ENCODE peak calls at places on chromosomes 2 and 18, in four cellular contexts. R is CD8-positive, alpha-beta T cell; Q is naive thymus-derived CD4-positive, alpha-beta T cell; L is A549. Y is an unnamed sample. For H3K9me3, the result is how much of the 10 kb centered on the place peaks cover.

GRCh38 chr2:216344206-216344957 is 27.9 kb downstream of the MARCHF4 start:
- DNase-seq in R (no peak), Q (no peak), L (no peak), Y (no peak)

GRCh38 chr2:241636983-241637232 is at the start of gene THAP4:
- DNase-seq in R (no peak), Q (no peak), L (no peak), Y (peak)

GRCh38 chr2:218166791-218167190 is at the start of gene CXCR1:
- DNase-seq in R (no peak), Q (peak), L (no peak), Y (no peak)

GRCh38 chr2:159030674-159031380 is 62.4 kb downstream of the TANC1 start:
- DNase-seq in R (no peak), Q (no peak), L (peak), Y (peak)

GRCh38 chr2:197427204-197427603 is 7.6 kb downstream of the SF3B1 start:
- DNase-seq in R (no peak), Q (no peak), L (no peak), Y (no peak)

GRCh38 chr2:186532891-186533290 is 46.8 kb downstream of the ZC3H15 start:
- DNase-seq in R (no peak), Q (no peak), L (no peak), Y (no peak)

GRCh38 chr18:44839239-44839666 is 158.6 kb downstream of the SETBP1 start:
- DNase-seq in R (peak), Q (peak), L (peak), Y (peak)

GRCh38 chr2:122707224-122707824 is 951.9 kb downstream of the TSN start:
- DNase-seq in R (no peak), Q (no peak), L (no peak), Y (no peak)

GRCh38 chr2:207928079-207928478 is 97.2 kb downstream of the PLEKHM3 start:
- DNase-seq in R (no peak), Q (no peak), L (no peak), Y (peak)

GRCh38 chr2:10160226-10160955 is 37.9 kb downstream of the RRM2 start:
- DNase-seq in R (no peak), Q (no peak), L (no peak), Y (no peak)

GRCh38 chr2:208195477-208195876 is 5.6 kb upstream of the C2orf80 start:
- DNase-seq in R (no peak), Q (no peak), L (no peak), Y (no peak)

GRCh38 chr2:53568463-53568862 is 199.1 kb upstream of the CHAC2 start:
- DNase-seq in R (no peak), Q (no peak), L (no peak), Y (no peak)

GRCh38 chr18:71027531-71027930 is 738.7 kb downstream of the SOCS6 start:
- DNase-seq in R (no peak), Q (no peak), L (no peak), Y (no peak)

GRCh38 chr2:72887836-72888437 is 729 bp downstream of the SPR start:
- DNase-seq in R (no peak), Q (peak), L (peak), Y (peak)

GRCh38 chr2:172549131-172549530 is 6.8 kb upstream of the PDK1 start:
- DNase-seq in R (no peak), Q (no peak), L (no peak), Y (no peak)

GRCh38 chr2:58680938-58681337 is 439.8 kb upstream of the FANCL start:
- DNase-seq in R (no peak), Q (no peak), L (no peak), Y (no peak)

GRCh38 chr2:5444854-5445253 is 247.3 kb upstream of the SOX11 start:
- DNase-seq in R (no peak), Q (no peak), L (no peak), Y (no peak)

GRCh38 chr2:223003191-223003590 is 48.8 kb upstream of the KCNE4 start:
- DNase-seq in R (no peak), Q (no peak), L (no peak), Y (no peak)

GRCh38 chr2:218235017-218235416 is 18.0 kb downstream of the ARPC2 start:
- DNase-seq in R (no peak), Q (no peak), L (no peak), Y (no peak)

GRCh38 chr2:8641516-8641915 is 40.3 kb upstream of the ID2 start:
- DNase-seq in R (no peak), Q (no peak), L (no peak), Y (no peak)

GRCh38 chr2:63842149-63843061 is 709 bp downstream of the UGP2 start:
- DNase-seq in R (no peak), Q (no peak), L (peak), Y (peak)

GRCh38 chr2:233115121-233115520 is 55.0 kb downstream of the INPP5D start:
- DNase-seq in R (no peak), Q (no peak), L (no peak), Y (no peak)

GRCh38 chr2:98935111-98935770 is 784 bp downstream of the CRACDL start:
- DNase-seq in R (no peak), Q (no peak), L (no peak), Y (no peak)

GRCh38 chr2:239308696-239309397 is 92.0 kb downstream of the HDAC4 start:
- DNase-seq in R (no peak), Q (no peak), L (no peak), Y (no peak)

GRCh38 chr18:49274188-49274714 is 186.2 kb downstream of the DYM start:
- DNase-seq in R (no peak), Q (no peak), L (no peak), Y (no peak)

GRCh38 chr2:227805578-227805977 is 8.1 kb upstream of the CCL20 start:
- DNase-seq in R (no peak), Q (peak), L (no peak), Y (no peak)

GRCh38 chr2:33437297-33437696 is 39.2 kb upstream of the RASGRP3 start:
- DNase-seq in R (no peak), Q (no peak), L (no peak), Y (no peak)

GRCh38 chr2:191020742-191021381 is 6.9 kb upstream of the STAT1 start:
- DNase-seq in R (no peak), Q (no peak), L (peak), Y (peak)

GRCh38 chr2:127811397-127811860 is 458 bp upstream of the WDR33 start:
- DNase-seq in R (no peak), Q (no peak), L (peak), Y (peak)

GRCh38 chr2:16462965-16463364 is 202.7 kb downstream of the CYRIA start:
- DNase-seq in R (no peak), Q (no peak), L (no peak), Y (no peak)

GRCh38 chr2:102672124-102672786 is 52.9 kb downstream of the SLC9A2 start:
- DNase-seq in R (no peak), Q (no peak), L (no peak), Y (no peak)

GRCh38 chr2:230678451-230678850 is 34.2 kb upstream of the CAB39 start:
- DNase-seq in R (no peak), Q (no peak), L (no peak), Y (no peak)

GRCh38 chr2:160719116-160719515 is 225.5 kb upstream of the RBMS1 start:
- DNase-seq in R (no peak), Q (no peak), L (no peak), Y (no peak)

GRCh38 chr2:115573756-115574155 is 1131.3 kb downstream of the DPP10 start:
- DNase-seq in R (no peak), Q (no peak), L (no peak), Y (no peak)

GRCh38 chr2:115574667-115575066 is 1132.2 kb downstream of the DPP10 start:
- DNase-seq in R (no peak), Q (no peak), L (no peak), Y (no peak)
- H3K9me3 ChIP-seq in R (under half), Q (under half), L (under half), Y (under half)

GRCh38 chr2:204033601-204034495 is 97.3 kb downstream of the ICOS start:
- DNase-seq in R (no peak), Q (no peak), L (no peak), Y (no peak)
- H3K9me3 ChIP-seq in R (under half), Q (under half), L (under half), Y (under half)

GRCh38 chr18:80026363-80026762 is 7.9 kb upstream of the RBFA start:
- DNase-seq in R (no peak), Q (no peak), L (no peak), Y (no peak)
- H3K9me3 ChIP-seq in R (under half), Q (under half), L (under half), Y (under half)

GRCh38 chr2:231914077-231914690 is 12.0 kb downstream of the NPPC start:
- DNase-seq in R (no peak), Q (no peak), L (no peak), Y (no peak)

GRCh38 chr2:231909631-231910030 is 16.6 kb downstream of the NPPC start:
- DNase-seq in R (no peak), Q (peak), L (no peak), Y (no peak)

GRCh38 chr2:231908584-231908983 is 17.6 kb downstream of the NPPC start:
- DNase-seq in R (no peak), Q (no peak), L (no peak), Y (no peak)

GRCh38 chr2:231910771-231911170 is 15.4 kb downstream of the NPPC start:
- DNase-seq in R (no peak), Q (no peak), L (no peak), Y (no peak)

DNA sequence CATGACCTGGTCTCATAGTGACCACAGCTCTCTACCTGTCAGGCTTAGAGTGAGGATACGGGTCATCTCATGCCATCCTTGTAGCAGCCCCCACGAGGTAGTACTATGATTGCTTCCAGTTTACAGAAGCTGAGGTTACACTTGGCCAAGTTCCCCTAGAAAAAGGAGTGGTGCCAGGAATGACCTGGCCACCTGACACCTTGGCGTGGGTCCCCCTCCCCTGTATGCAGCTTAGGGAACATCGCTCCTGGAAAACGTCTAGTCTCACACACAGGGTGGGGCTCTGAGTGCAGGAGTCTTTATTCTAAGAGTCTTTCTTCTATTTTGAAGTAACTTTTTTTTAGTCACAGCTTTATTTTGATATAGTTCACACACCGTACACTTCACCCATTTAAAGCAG is 14.8 kb downstream of the NPPC start:
- DNase-seq in R (no peak), Q (no peak), L (no peak), Y (no peak)
- H3K9me3 ChIP-seq in R (under half), Q (under half), L (under half), Y (under half)

DNA sequence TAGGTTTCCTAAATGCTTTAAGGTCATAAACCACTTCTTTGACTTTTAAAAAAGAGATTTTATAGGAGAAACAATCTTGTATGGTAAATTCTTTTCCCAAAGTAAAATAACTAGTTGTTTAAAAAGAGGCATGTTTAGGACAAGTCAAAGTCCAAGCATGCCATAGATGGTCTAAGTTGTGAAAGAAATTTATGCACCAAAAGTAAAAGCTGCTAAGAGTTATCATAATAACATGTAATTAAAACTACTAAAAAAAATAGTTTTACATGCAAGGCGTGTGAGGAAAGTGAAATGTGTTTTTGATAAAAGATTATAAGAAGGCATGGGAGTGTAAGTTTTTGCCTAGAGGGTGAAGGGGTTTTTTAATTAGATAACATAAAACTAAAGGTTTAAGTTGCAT is 22.5 kb downstream of the FAM210A start:
- DNase-seq in R (no peak), Q (no peak), L (no peak), Y (no peak)
- H3K9me3 ChIP-seq in R (under half), Q (under half), L (under half), Y (under half)

DNA sequence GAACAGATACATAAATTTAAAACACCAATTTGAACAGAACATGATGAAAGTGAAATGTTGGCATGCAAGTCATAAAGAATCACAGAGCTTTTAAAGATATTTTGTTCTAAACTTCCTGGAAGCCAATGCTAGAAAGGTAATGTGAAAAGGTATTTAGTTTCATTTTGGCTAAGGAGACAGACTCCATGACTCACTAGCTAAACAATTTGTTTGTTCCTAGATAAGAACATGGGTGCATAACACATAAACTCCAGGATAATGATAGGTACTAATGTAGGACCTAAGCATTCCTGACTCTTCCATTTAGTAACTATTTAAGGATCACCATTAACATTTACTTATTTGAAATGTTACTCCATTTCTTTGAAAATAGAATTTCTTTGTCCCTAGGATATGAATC is 292.5 kb upstream of the CNTNAP5 start:
- DNase-seq in R (no peak), Q (no peak), L (no peak), Y (no peak)
- H3K9me3 ChIP-seq in R (under half), Q (under half), L (under half), Y (under half)

DNA sequence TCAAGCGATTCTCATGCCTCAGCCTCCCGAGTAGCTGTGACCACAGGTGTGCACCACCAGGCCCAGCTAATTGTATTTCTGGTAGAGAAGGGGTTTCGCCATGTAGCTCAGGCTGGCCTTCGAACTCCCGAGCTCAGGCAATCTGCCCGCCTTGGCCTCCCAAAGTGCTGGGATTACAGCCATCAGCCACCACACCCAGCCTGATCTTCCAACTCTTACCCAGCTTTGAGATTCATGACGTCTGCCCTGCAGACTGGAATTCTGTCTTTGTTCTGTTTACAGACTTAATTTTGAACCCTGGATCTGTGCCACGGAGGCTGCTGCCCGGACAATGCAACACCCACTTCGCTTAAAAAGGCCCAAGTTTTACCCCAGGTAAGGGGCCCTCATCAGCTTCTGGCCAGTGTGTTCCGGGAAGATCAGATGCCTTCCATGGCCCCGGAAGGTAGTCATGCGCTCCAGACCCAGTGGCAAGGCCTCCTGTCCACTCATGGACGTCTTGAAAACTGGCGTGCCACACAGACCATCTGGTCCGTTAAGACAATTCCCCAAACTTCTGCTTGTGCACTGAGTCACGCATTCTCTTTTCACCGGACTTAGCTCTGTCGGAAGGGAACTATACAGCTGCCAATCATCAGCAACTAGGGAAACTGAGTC is 5.5 kb downstream of the PXDN start:
- DNase-seq in R (no peak), Q (no peak), L (no peak), Y (peak)
- H3K9me3 ChIP-seq in R (under half), Q (under half), L (under half), Y (under half)